ENCODE peak calls at places on chromosomes 16 and 17, in seven cellular contexts. X, A, Z, T, K, B and N are unnamed samples.

GRCh38 chr17:70677783-70678647 is 508.7 kb downstream of the KCNJ2 start:
- DNase-seq in X (no peak), A (no peak), Z (peak; percentile 13), T (no peak), K (peak; percentile 15), B (no peak), N (no peak)

GRCh38 chr17:39141915-39142664 is 9.3 kb downstream of the PLXDC1 start:
- DNase-seq in X (no peak), A (no peak), Z (no peak), T (no peak), K (no peak), B (no peak), N (no peak)

GRCh38 chr16:582614-583331 is 7.1 kb upstream of the RAB40C start:
- DNase-seq in X (no peak), A (no peak), Z (no peak), T (no peak), K (peak; percentile 90), B (no peak), N (no peak)

GRCh38 chr16:84059946-84060901 is 17.6 kb upstream of the SLC38A8 start:
- DNase-seq in X (no peak), A (no peak), Z (no peak), T (no peak), K (no peak), B (no peak), N (no peak)

GRCh38 chr16:24541534-24541933 is 2.2 kb downstream of the RBBP6 start:
- DNase-seq in X (no peak), A (no peak), Z (peak; percentile 20), T (no peak), K (no peak), B (no peak), N (no peak)

GRCh38 chr17:66691644-66692500 is 143.0 kb upstream of the CACNG5 start:
- DNase-seq in X (no peak), A (no peak), Z (peak; percentile 83), T (no peak), K (no peak), B (peak; percentile 82), N (no peak)

GRCh38 chr17:59084154-59084553 is 22.5 kb downstream of the TRIM37 start:
- DNase-seq in X (no peak), A (no peak), Z (no peak), T (no peak), K (no peak), B (no peak), N (no peak)

GRCh38 chr17:30554839-30555751 is 77.9 kb downstream of the GOSR1 start:
- DNase-seq in X (no peak), A (no peak), Z (no peak), T (peak; percentile 32), K (no peak), B (no peak), N (peak; percentile 45)

GRCh38 chr17:3916013-3916696 is at the start of gene P2RX1:
- DNase-seq in X (no peak), A (no peak), Z (no peak), T (peak; percentile 72), K (peak; percentile 42), B (no peak), N (no peak)

GRCh38 chr17:51152766-51153209 is 571 bp upstream of the NME1 start:
- DNase-seq in X (no peak), A (no peak), Z (no peak), T (no peak), K (peak; percentile 10), B (no peak), N (no peak)

GRCh38 chr16:74742051-74742481 is 32.6 kb downstream of the FA2H start:
- DNase-seq in X (no peak), A (no peak), Z (no peak), T (no peak), K (peak; percentile 19), B (no peak), N (no peak)

GRCh38 chr16:364091-364490 is 6.2 kb downstream of the MRPL28 start:
- DNase-seq in X (no peak), A (no peak), Z (no peak), T (no peak), K (no peak), B (no peak), N (no peak)

GRCh38 chr17:43573579-43574321 is 27.6 kb upstream of the ETV4 start:
- DNase-seq in X (no peak), A (no peak), Z (no peak), T (no peak), K (peak; percentile 11), B (no peak), N (no peak)

GRCh38 chr17:71460943-71461342 is 659.9 kb upstream of the SOX9 start:
- DNase-seq in X (no peak), A (no peak), Z (peak; percentile 46), T (no peak), K (peak; percentile 56), B (no peak), N (peak; percentile 42)

GRCh38 chr16:30368792-30369090 is 1.6 kb downstream of the TBC1D10B start:
- DNase-seq in X (no peak), A (no peak), Z (no peak), T (no peak), K (no peak), B (no peak), N (no peak)

GRCh38 chr17:75542728-75543336 is 17.3 kb downstream of the LLGL2 start:
- DNase-seq in X (no peak), A (no peak), Z (no peak), T (no peak), K (no peak), B (no peak), N (no peak)

GRCh38 chr16:1416521-1416941 is 2.0 kb upstream of the UNKL start:
- DNase-seq in X (no peak), A (no peak), Z (no peak), T (no peak), K (no peak), B (no peak), N (no peak)

GRCh38 chr17:45098869-45099616 is 33.3 kb downstream of the PLCD3 start:
- DNase-seq in X (peak; percentile 64), A (peak; percentile 85), Z (peak; percentile 72), T (peak; percentile 79), K (peak; percentile 88), B (peak; percentile 36), N (peak; percentile 94)

GRCh38 chr17:31008374-31009035 is 37.7 kb downstream of the RNF135 start:
- DNase-seq in X (peak; percentile 16), A (peak; percentile 64), Z (peak; percentile 64), T (peak; percentile 69), K (peak; percentile 62), B (no peak), N (peak; percentile 64)

GRCh38 chr17:9258115-9259020 is 237.1 kb downstream of the NTN1 start:
- DNase-seq in X (no peak), A (no peak), Z (peak; percentile 54), T (no peak), K (no peak), B (no peak), N (no peak)

GRCh38 chr16:31440511-31441184 is 1.9 kb downstream of the ZNF843 start:
- DNase-seq in X (no peak), A (no peak), Z (no peak), T (no peak), K (no peak), B (no peak), N (no peak)

GRCh38 chr17:81322271-81323082 is 27.4 kb upstream of the SLC38A10 start:
- DNase-seq in X (no peak), A (no peak), Z (no peak), T (no peak), K (peak; percentile 34), B (no peak), N (no peak)

GRCh38 chr17:8855477-8856204 is 11.8 kb downstream of the PIK3R6 start:
- DNase-seq in X (no peak), A (no peak), Z (no peak), T (peak; percentile 41), K (no peak), B (no peak), N (no peak)

GRCh38 chr17:79511471-79511870 is 99.4 kb downstream of the RBFOX3 start:
- DNase-seq in X (no peak), A (no peak), Z (no peak), T (no peak), K (no peak), B (no peak), N (no peak)

GRCh38 chr16:54305066-54305465 is 18.5 kb upstream of the IRX3 start:
- DNase-seq in X (no peak), A (no peak), Z (no peak), T (no peak), K (no peak), B (no peak), N (no peak)

GRCh38 chr17:12463102-12463501 is 202.6 kb upstream of the MYOCD start:
- DNase-seq in X (no peak), A (no peak), Z (peak; percentile 15), T (no peak), K (peak; percentile 3), B (no peak), N (no peak)

GRCh38 chr17:80758793-80759673 is 214.4 kb downstream of the RPTOR start:
- DNase-seq in X (no peak), A (no peak), Z (no peak), T (no peak), K (no peak), B (no peak), N (no peak)

GRCh38 chr17:47987240-47987835 is 16.4 kb downstream of the CDK5RAP3 start:
- DNase-seq in X (no peak), A (no peak), Z (no peak), T (no peak), K (no peak), B (no peak), N (no peak)
- TF ChIP-seq CTCF in X (no peak), A (no peak), Z (no peak), T (no peak), K (no peak), B (no peak), N (no peak)

DNA sequence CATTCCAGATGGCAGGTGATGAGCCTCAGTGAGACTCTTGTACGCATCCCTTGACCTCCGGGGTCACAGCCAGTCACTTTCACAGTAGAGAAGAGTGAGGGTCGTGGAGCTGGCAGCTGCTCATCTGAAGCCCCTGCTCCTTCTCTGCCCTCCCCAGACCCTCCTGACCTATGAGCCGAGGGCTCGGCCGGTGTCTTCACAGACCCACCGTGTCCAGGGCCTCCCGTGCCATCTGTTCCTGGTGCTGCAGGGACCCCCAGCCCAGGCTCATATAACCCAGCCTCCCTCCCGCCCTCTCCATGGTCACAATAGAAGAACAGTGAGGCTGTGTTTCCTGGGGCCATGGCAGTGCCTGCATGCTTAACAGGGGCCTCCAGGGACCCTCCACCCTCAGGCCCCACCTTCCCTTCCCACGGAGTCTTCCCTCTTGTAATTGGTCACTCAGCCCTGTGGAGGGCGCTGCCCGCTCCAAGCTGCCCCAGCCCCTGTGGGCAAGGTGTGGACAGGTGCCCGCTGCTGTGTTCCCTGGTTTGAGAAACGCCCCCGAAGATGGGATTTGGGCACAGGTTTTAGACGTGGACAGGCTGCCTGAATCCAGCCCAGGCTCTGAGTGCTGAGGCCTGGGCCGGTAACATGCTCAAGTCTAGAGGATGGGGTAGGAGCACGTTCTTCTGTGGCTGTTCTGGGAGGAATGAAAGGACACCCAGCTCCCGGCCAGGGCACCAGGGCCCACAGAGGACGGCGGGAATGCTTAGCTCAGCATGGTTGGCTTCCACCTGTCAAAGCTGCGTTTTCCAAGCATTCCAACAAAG is 38.7 kb downstream of the ACSF3 start:
- DNase-seq in X (no peak), A (no peak), Z (no peak), T (no peak), K (no peak), B (no peak), N (no peak)
- TF ChIP-seq CTCF in X (no peak), A (no peak), Z (no peak), T (no peak), K (no peak), B (no peak), N (no peak)

GRCh38 chr16:53235851-53236250 is 181.1 kb downstream of the CHD9 start:
- DNase-seq in X (no peak), A (no peak), Z (no peak), T (no peak), K (no peak), B (no peak), N (no peak)
- TF ChIP-seq CTCF in X (no peak), A (no peak), Z (no peak), T (no peak), K (no peak), B (no peak), N (no peak)

GRCh38 chr16:89300311-89300975 is 82.9 kb downstream of the ZNF778 start:
- DNase-seq in X (no peak), A (peak; percentile 51), Z (no peak), T (no peak), K (peak; percentile 93), B (no peak), N (no peak)
- TF ChIP-seq CTCF in X (no peak), A (no peak), Z (no peak), T (no peak), K (no peak), B (no peak), N (no peak)